ENCODE peak calls at places on chromosomes 16 and 17, in six cellular contexts. One of them, this sample, is unnamed.

GRCh38 chr16:69014811-69015210 is 90.6 kb upstream of the HAS3 start:
- DNase-seq in breast epithelium: no peak
- DNase-seq in OCI-LY7: no peak
- DNase-seq in GM23338: no peak
- DNase-seq in AG09309: no peak
- DNase-seq in lower leg skin: no peak
- DNase-seq in this sample: no peak

GRCh38 chr17:56994009-56994792 is 16.3 kb downstream of the SCPEP1 start:
- DNase-seq in breast epithelium: no peak
- DNase-seq in OCI-LY7: no peak
- DNase-seq in GM23338: no peak
- DNase-seq in AG09309: peak; percentile 20
- DNase-seq in lower leg skin: no peak
- DNase-seq in this sample: no peak

GRCh38 chr17:77846531-77847085 is 111.9 kb upstream of the TNRC6C start:
- DNase-seq in breast epithelium: no peak
- DNase-seq in OCI-LY7: peak; percentile 85
- DNase-seq in GM23338: no peak
- DNase-seq in AG09309: no peak
- DNase-seq in lower leg skin: no peak
- DNase-seq in this sample: no peak

GRCh38 chr17:73548620-73549311 is 95.5 kb downstream of the SDK2 start:
- DNase-seq in breast epithelium: no peak
- DNase-seq in OCI-LY7: no peak
- DNase-seq in GM23338: no peak
- DNase-seq in AG09309: no peak
- DNase-seq in lower leg skin: no peak
- DNase-seq in this sample: no peak

GRCh38 chr17:7558544-7559306 is at the start of gene TNFSF13:
- DNase-seq in breast epithelium: no peak
- DNase-seq in OCI-LY7: no peak
- DNase-seq in GM23338: no peak
- DNase-seq in AG09309: no peak
- DNase-seq in lower leg skin: no peak
- DNase-seq in this sample: no peak

GRCh38 chr16:84478172-84478948 is 26.1 kb downstream of the MEAK7 start:
- DNase-seq in breast epithelium: no peak
- DNase-seq in OCI-LY7: no peak
- DNase-seq in GM23338: no peak
- DNase-seq in AG09309: peak; percentile 42
- DNase-seq in lower leg skin: no peak
- DNase-seq in this sample: no peak

GRCh38 chr17:51595965-51596364 is 335.6 kb downstream of the UTP18 start:
- DNase-seq in breast epithelium: no peak
- DNase-seq in OCI-LY7: no peak
- DNase-seq in GM23338: no peak
- DNase-seq in AG09309: no peak
- DNase-seq in lower leg skin: no peak
- DNase-seq in this sample: no peak

GRCh38 chr16:3152273-3153076 is 17.6 kb downstream of the ZNF213 start:
- DNase-seq in breast epithelium: peak; percentile 90
- DNase-seq in OCI-LY7: peak; percentile 82
- DNase-seq in GM23338: peak; percentile 96
- DNase-seq in AG09309: peak; percentile 62
- DNase-seq in lower leg skin: peak; percentile 94
- DNase-seq in this sample: peak; percentile 77

GRCh38 chr16:55144656-55145055 is 179.3 kb upstream of the IRX6 start:
- DNase-seq in breast epithelium: no peak
- DNase-seq in OCI-LY7: no peak
- DNase-seq in GM23338: no peak
- DNase-seq in AG09309: no peak
- DNase-seq in lower leg skin: no peak
- DNase-seq in this sample: no peak

GRCh38 chr16:19363741-19364140 is 53.9 kb upstream of the TMC5 start:
- DNase-seq in breast epithelium: no peak
- DNase-seq in OCI-LY7: no peak
- DNase-seq in GM23338: no peak
- DNase-seq in AG09309: no peak
- DNase-seq in lower leg skin: no peak
- DNase-seq in this sample: no peak

GRCh38 chr17:70278846-70279465 is 109.6 kb downstream of the KCNJ2 start:
- DNase-seq in breast epithelium: no peak
- DNase-seq in OCI-LY7: no peak
- DNase-seq in GM23338: no peak
- DNase-seq in AG09309: no peak
- DNase-seq in lower leg skin: no peak
- DNase-seq in this sample: no peak

GRCh38 chr17:68740555-68741447 is 139.6 kb upstream of the FAM20A start:
- DNase-seq in breast epithelium: no peak
- DNase-seq in OCI-LY7: no peak
- DNase-seq in GM23338: no peak
- DNase-seq in AG09309: no peak
- DNase-seq in lower leg skin: no peak
- DNase-seq in this sample: no peak

GRCh38 chr16:14354561-14355351 is 275.3 kb downstream of the PARN start:
- DNase-seq in breast epithelium: no peak
- DNase-seq in OCI-LY7: peak; percentile 97
- DNase-seq in GM23338: no peak
- DNase-seq in AG09309: no peak
- DNase-seq in lower leg skin: no peak
- DNase-seq in this sample: no peak

GRCh38 chr17:67385122-67385988 is 8.3 kb downstream of the PITPNC1 start:
- DNase-seq in breast epithelium: no peak
- DNase-seq in OCI-LY7: no peak
- DNase-seq in GM23338: peak; percentile 36
- DNase-seq in AG09309: no peak
- DNase-seq in lower leg skin: no peak
- DNase-seq in this sample: no peak

GRCh38 chr17:77746901-77747620 is 211.4 kb upstream of the TNRC6C start:
- DNase-seq in breast epithelium: no peak
- DNase-seq in OCI-LY7: no peak
- DNase-seq in GM23338: no peak
- DNase-seq in AG09309: no peak
- DNase-seq in lower leg skin: no peak
- DNase-seq in this sample: no peak

GRCh38 chr16:942436-943060 is 28.2 kb downstream of the LMF1 start:
- DNase-seq in breast epithelium: no peak
- DNase-seq in OCI-LY7: no peak
- DNase-seq in GM23338: no peak
- DNase-seq in AG09309: no peak
- DNase-seq in lower leg skin: no peak
- DNase-seq in this sample: no peak
- H3K4me3 ChIP-seq in breast epithelium: no peak overlapping the region
- H3K4me3 ChIP-seq in OCI-LY7: no peak overlapping the region
- H3K4me3 ChIP-seq in GM23338: no peak overlapping the region
- H3K4me3 ChIP-seq in AG09309: no peak overlapping the region
- H3K4me3 ChIP-seq in lower leg skin: no peak overlapping the region
- H3K4me3 ChIP-seq in this sample: no peak overlapping the region

DNA sequence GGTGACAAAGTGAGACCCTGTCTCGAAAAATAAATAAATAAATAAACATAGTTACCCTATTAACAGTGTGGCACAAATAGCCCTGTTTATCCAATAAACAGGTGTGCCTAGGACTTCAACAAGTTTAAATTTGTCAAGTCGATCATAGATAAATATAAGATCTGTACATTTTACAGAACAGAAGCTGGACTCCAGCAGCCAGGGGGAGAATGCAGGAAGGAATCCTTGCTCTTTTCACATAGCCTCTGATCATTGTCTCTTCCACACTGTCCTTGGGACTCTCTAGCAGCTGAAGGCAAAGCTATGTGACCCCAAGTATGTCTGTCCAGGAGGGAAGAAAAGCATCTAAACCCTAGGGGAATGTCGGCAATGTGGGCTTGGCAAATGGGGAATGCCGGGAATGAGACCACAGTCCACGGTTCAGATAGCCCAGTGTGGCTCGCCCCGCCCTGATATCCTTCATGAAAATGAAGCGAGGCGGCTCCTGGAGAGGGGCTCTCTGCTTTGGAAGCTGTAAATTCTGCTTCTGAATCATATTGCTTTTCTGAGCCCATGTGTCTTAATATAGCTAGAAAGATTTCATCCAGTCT is 24.8 kb upstream of the GRB2 start:
- DNase-seq in breast epithelium: no peak
- DNase-seq in OCI-LY7: no peak
- DNase-seq in GM23338: peak; percentile 87
- DNase-seq in AG09309: no peak
- DNase-seq in lower leg skin: no peak
- DNase-seq in this sample: no peak
- TF ChIP-seq CTCF in breast epithelium: no peak
- TF ChIP-seq CTCF in OCI-LY7: no peak
- TF ChIP-seq CTCF in GM23338: no peak
- TF ChIP-seq CTCF in AG09309: no peak
- TF ChIP-seq CTCF in lower leg skin: no peak
- TF ChIP-seq CTCF in this sample: no peak

GRCh38 chr16:71461686-71462648 is at the start of gene ZNF23:
- DNase-seq in breast epithelium: peak; percentile 75
- DNase-seq in OCI-LY7: peak; percentile 86
- DNase-seq in GM23338: peak; percentile 83
- DNase-seq in AG09309: no peak
- DNase-seq in lower leg skin: peak; percentile 79
- DNase-seq in this sample: peak; percentile 49

GRCh38 chr16:71459510-71459909 is 2.5 kb downstream of the ZNF23 start:
- DNase-seq in breast epithelium: no peak
- DNase-seq in OCI-LY7: no peak
- DNase-seq in GM23338: no peak
- DNase-seq in AG09309: no peak
- DNase-seq in lower leg skin: no peak
- DNase-seq in this sample: no peak

GRCh38 chr16:71456801-71457200 is 5.2 kb downstream of the ZNF23 start:
- DNase-seq in breast epithelium: no peak
- DNase-seq in OCI-LY7: no peak
- DNase-seq in GM23338: no peak
- DNase-seq in AG09309: no peak
- DNase-seq in lower leg skin: no peak
- DNase-seq in this sample: no peak

DNA sequence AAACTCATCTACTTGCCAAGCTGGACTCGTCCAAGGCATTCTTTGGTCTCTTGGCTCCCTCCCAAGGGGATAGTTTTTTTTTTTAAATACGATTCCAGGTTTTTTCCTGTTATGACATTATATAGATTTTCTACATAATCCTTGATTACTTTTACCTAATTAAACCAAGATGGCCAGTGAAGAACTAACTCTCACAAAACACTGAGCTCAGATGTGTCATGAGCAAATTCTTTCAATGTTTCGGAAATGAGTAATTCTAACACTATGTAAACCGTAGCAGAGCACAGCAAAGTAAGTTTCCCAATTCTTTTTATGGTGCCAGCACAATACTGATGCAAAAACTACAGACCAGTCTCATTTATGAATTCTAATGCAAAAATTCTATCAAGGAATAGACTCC is 1.8 kb downstream of the ZNF23 start:
- DNase-seq in breast epithelium: no peak
- DNase-seq in OCI-LY7: no peak
- DNase-seq in GM23338: no peak
- DNase-seq in AG09309: peak; percentile 83
- DNase-seq in lower leg skin: no peak
- DNase-seq in this sample: no peak
- H3K4me3 ChIP-seq in breast epithelium: no peak overlapping the region
- H3K4me3 ChIP-seq in OCI-LY7: peak overlapping the region; percentile 98
- H3K4me3 ChIP-seq in GM23338: no peak overlapping the region
- H3K4me3 ChIP-seq in AG09309: no peak overlapping the region
- H3K4me3 ChIP-seq in lower leg skin: no peak overlapping the region
- H3K4me3 ChIP-seq in this sample: no peak overlapping the region

DNA sequence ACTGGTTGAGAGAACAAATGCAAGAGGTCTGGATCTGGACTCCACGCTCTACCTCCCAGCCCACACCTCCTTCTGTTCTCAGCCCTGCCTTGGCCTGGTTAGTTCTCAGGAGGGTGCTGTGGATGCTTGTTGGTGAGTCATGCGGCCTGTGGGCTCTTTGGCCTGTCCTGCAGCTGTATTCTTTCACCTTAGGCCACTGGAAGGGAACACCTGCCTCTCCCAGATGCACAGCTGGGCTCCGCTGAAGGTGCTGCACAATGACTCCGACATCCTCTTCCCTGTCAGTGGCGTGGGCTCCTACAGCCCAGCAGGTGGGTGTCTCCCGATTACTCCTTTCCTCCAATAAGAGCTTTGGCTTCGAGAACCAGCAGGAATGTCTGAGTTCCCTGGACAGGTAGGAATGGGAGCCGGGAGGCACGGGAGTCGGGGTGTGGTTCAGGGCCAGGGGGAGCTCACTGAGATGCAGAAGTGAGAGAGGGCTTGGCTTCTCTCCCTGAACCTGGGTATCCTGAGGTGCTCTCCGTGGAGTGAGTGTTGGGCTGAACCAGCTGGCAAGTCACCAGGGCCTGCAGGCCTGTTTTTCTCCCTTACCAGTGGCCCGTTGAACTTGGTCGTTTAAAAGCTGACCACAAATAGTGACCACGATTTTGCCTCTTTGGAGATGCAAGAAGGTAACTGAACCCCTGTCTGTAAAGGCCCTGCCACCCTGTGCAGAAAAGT is 85.0 kb downstream of the SNX29 start:
- DNase-seq in breast epithelium: no peak
- DNase-seq in OCI-LY7: no peak
- DNase-seq in GM23338: no peak
- DNase-seq in AG09309: no peak
- DNase-seq in lower leg skin: no peak
- DNase-seq in this sample: no peak
- TF ChIP-seq CTCF in breast epithelium: no peak
- TF ChIP-seq CTCF in OCI-LY7: no peak
- TF ChIP-seq CTCF in GM23338: no peak
- TF ChIP-seq CTCF in AG09309: no peak
- TF ChIP-seq CTCF in lower leg skin: no peak
- TF ChIP-seq CTCF in this sample: no peak

GRCh38 chr17:75720656-75721462 is at the start of gene ITGB4:
- DNase-seq in breast epithelium: peak; percentile 79
- DNase-seq in OCI-LY7: peak; percentile 75
- DNase-seq in GM23338: peak; percentile 93
- DNase-seq in AG09309: no peak
- DNase-seq in lower leg skin: no peak
- DNase-seq in this sample: no peak
- H3K4me3 ChIP-seq in breast epithelium: peak within 1 kb of the TSS; percentile 83
- H3K4me3 ChIP-seq in OCI-LY7: peak within 1 kb of the TSS; percentile 52
- H3K4me3 ChIP-seq in GM23338: peak within 1 kb of the TSS; percentile 84
- H3K4me3 ChIP-seq in AG09309: peak within 1 kb of the TSS; percentile 12
- H3K4me3 ChIP-seq in lower leg skin: peak within 1 kb of the TSS; percentile 51
- H3K4me3 ChIP-seq in this sample: peak within 1 kb of the TSS; percentile 58

GRCh38 chr16:85563515-85564276 is 49.4 kb upstream of the GSE1 start:
- DNase-seq in breast epithelium: no peak
- DNase-seq in OCI-LY7: no peak
- DNase-seq in GM23338: no peak
- DNase-seq in AG09309: no peak
- DNase-seq in lower leg skin: peak; percentile 71
- DNase-seq in this sample: no peak

GRCh38 chr16:85561248-85562101 is 51.6 kb upstream of the GSE1 start:
- DNase-seq in breast epithelium: no peak
- DNase-seq in OCI-LY7: no peak
- DNase-seq in GM23338: no peak
- DNase-seq in AG09309: no peak
- DNase-seq in lower leg skin: no peak
- DNase-seq in this sample: no peak

GRCh38 chr16:85563031-85563430 is 50.1 kb upstream of the GSE1 start:
- DNase-seq in breast epithelium: no peak
- DNase-seq in OCI-LY7: no peak
- DNase-seq in GM23338: no peak
- DNase-seq in AG09309: no peak
- DNase-seq in lower leg skin: no peak
- DNase-seq in this sample: no peak

GRCh38 chr16:85560932-85561247 is 52.2 kb upstream of the GSE1 start:
- DNase-seq in breast epithelium: no peak
- DNase-seq in OCI-LY7: no peak
- DNase-seq in GM23338: no peak
- DNase-seq in AG09309: no peak
- DNase-seq in lower leg skin: no peak
- DNase-seq in this sample: no peak

GRCh38 chr16:85562102-85562786 is 50.9 kb upstream of the GSE1 start:
- DNase-seq in breast epithelium: no peak
- DNase-seq in OCI-LY7: no peak
- DNase-seq in GM23338: no peak
- DNase-seq in AG09309: no peak
- DNase-seq in lower leg skin: no peak
- DNase-seq in this sample: no peak
- TF ChIP-seq CTCF in breast epithelium: no peak
- TF ChIP-seq CTCF in OCI-LY7: no peak
- TF ChIP-seq CTCF in GM23338: no peak
- TF ChIP-seq CTCF in AG09309: no peak
- TF ChIP-seq CTCF in lower leg skin: no peak
- TF ChIP-seq CTCF in this sample: no peak

This sample was measured in thoracic aorta.